ENCODE peak calls at places on chromosomes 7 and 10, in eight cellular contexts. One of them, this sample, is unnamed.

GRCh38 chr7:1593091-1593866 is 23.4 kb upstream of the PSMG3 start:
- DNase-seq in A549: peak
- DNase-seq in glutamatergic neuron: no peak
- DNase-seq in ovary: no peak
- DNase-seq in upper lobe of right lung: no peak
- DNase-seq in mesothelial cell of epicardium: no peak
- DNase-seq in endothelial cell: peak
- DNase-seq in mucosa of descending colon: no peak
- DNase-seq in this sample: no peak

GRCh38 chr7:34219153-34219552 is 313.8 kb downstream of the BMPER start:
- DNase-seq in A549: no peak
- DNase-seq in glutamatergic neuron: no peak
- DNase-seq in ovary: no peak
- DNase-seq in upper lobe of right lung: no peak
- DNase-seq in mesothelial cell of epicardium: no peak
- DNase-seq in endothelial cell: no peak
- DNase-seq in mucosa of descending colon: no peak
- DNase-seq in this sample: no peak

GRCh38 chr7:81161459-81162075 is 242.7 kb upstream of the SEMA3C start:
- DNase-seq in A549: peak
- DNase-seq in glutamatergic neuron: no peak
- DNase-seq in ovary: no peak
- DNase-seq in upper lobe of right lung: no peak
- DNase-seq in mesothelial cell of epicardium: no peak
- DNase-seq in endothelial cell: no peak
- DNase-seq in mucosa of descending colon: no peak
- DNase-seq in this sample: no peak

GRCh38 chr7:131174855-131175254 is 152.8 kb upstream of the MKLN1 start:
- DNase-seq in A549: no peak
- DNase-seq in glutamatergic neuron: no peak
- DNase-seq in ovary: no peak
- DNase-seq in upper lobe of right lung: no peak
- DNase-seq in mesothelial cell of epicardium: no peak
- DNase-seq in endothelial cell: no peak
- DNase-seq in mucosa of descending colon: no peak
- DNase-seq in this sample: no peak

GRCh38 chr7:65976659-65977196 is 5.3 kb downstream of the GUSB start:
- DNase-seq in A549: no peak
- DNase-seq in glutamatergic neuron: no peak
- DNase-seq in ovary: no peak
- DNase-seq in upper lobe of right lung: peak
- DNase-seq in mesothelial cell of epicardium: no peak
- DNase-seq in endothelial cell: no peak
- DNase-seq in mucosa of descending colon: no peak
- DNase-seq in this sample: no peak

GRCh38 chr7:7208524-7208923 is 26.2 kb downstream of the C1GALT1 start:
- DNase-seq in A549: no peak
- DNase-seq in glutamatergic neuron: no peak
- DNase-seq in ovary: no peak
- DNase-seq in upper lobe of right lung: no peak
- DNase-seq in mesothelial cell of epicardium: no peak
- DNase-seq in endothelial cell: no peak
- DNase-seq in mucosa of descending colon: no peak
- DNase-seq in this sample: no peak

GRCh38 chr10:34343764-34344163 is 471.3 kb downstream of the PARD3 start:
- DNase-seq in A549: no peak
- DNase-seq in glutamatergic neuron: no peak
- DNase-seq in ovary: no peak
- DNase-seq in upper lobe of right lung: no peak
- DNase-seq in mesothelial cell of epicardium: no peak
- DNase-seq in endothelial cell: no peak
- DNase-seq in mucosa of descending colon: no peak
- DNase-seq in this sample: no peak

GRCh38 chr10:73643362-73643761 is 2.1 kb upstream of the MYOZ1 start:
- DNase-seq in A549: no peak
- DNase-seq in glutamatergic neuron: no peak
- DNase-seq in ovary: no peak
- DNase-seq in upper lobe of right lung: no peak
- DNase-seq in mesothelial cell of epicardium: no peak
- DNase-seq in endothelial cell: no peak
- DNase-seq in mucosa of descending colon: no peak
- DNase-seq in this sample: no peak

DNA sequence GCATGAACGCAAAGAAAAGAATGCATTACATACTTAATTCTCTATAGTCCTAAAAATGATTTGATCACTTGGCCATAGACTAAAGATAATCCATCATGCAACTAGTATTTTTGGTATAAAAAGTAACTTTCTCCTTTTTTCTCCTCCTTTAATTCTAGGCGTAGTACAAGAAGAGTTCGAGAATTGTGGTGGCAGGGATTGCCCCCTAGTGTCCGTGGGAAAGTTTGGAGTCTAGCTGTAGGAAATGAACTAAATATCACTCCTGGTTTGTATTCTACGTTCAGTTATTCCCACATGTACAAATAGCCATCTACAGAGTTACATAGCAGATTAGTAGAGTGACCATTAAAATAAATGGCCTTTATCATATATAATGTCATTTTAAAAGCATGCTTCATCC is 45.5 kb upstream of the HELLS start:
- DNase-seq in A549: peak
- DNase-seq in glutamatergic neuron: no peak
- DNase-seq in ovary: no peak
- DNase-seq in upper lobe of right lung: no peak
- DNase-seq in mesothelial cell of epicardium: no peak
- DNase-seq in endothelial cell: no peak
- DNase-seq in mucosa of descending colon: no peak
- DNase-seq in this sample: no peak
- TF ChIP-seq CTCF in A549: peak
- TF ChIP-seq CTCF in glutamatergic neuron: peak
- TF ChIP-seq CTCF in ovary: no peak
- TF ChIP-seq CTCF in upper lobe of right lung: peak
- TF ChIP-seq CTCF in mesothelial cell of epicardium: no peak
- TF ChIP-seq CTCF in endothelial cell: peak
- TF ChIP-seq CTCF in mucosa of descending colon: no peak
- TF ChIP-seq CTCF in this sample: no peak

GRCh38 chr7:91082854-91083495 is 181.3 kb upstream of the FZD1 start:
- DNase-seq in A549: peak
- DNase-seq in glutamatergic neuron: no peak
- DNase-seq in ovary: no peak
- DNase-seq in upper lobe of right lung: no peak
- DNase-seq in mesothelial cell of epicardium: no peak
- DNase-seq in endothelial cell: no peak
- DNase-seq in mucosa of descending colon: no peak
- DNase-seq in this sample: peak
- TF ChIP-seq CTCF in A549: peak
- TF ChIP-seq CTCF in glutamatergic neuron: peak
- TF ChIP-seq CTCF in ovary: no peak
- TF ChIP-seq CTCF in upper lobe of right lung: peak
- TF ChIP-seq CTCF in mesothelial cell of epicardium: peak
- TF ChIP-seq CTCF in endothelial cell: peak
- TF ChIP-seq CTCF in mucosa of descending colon: no peak
- TF ChIP-seq CTCF in this sample: peak

DNA sequence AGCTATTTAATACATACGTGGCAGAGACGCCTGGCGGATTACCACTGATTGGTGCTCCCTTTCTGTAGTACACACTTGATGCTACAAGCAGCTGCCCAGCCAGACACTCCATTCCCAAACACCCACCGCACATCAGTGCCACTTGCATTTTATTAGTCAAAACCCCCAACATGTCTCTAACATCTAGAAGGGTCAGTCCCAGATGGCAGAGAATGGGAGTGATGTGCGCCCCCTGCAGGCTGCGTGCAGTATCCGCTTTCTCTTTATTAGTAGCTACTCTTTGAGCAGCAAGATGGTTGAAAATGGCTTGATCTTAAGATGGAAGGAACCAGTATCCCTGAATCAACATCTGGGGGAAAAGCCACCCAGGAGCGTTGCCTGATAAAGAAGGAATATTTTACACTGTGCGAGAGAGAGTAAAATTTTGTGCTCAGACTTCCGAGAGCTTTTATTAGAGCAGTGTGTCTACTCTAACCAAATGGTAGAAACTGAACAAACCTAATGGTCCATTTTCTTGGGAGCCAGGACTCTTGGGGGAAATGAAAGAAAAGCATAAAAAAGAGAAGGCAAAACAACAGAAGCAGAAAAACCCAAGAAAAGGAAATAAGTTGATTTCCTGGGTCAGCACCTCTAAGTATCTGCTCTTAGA is 78.3 kb downstream of the ST8SIA6 start:
- DNase-seq in A549: peak
- DNase-seq in glutamatergic neuron: peak
- DNase-seq in ovary: no peak
- DNase-seq in upper lobe of right lung: no peak
- DNase-seq in mesothelial cell of epicardium: no peak
- DNase-seq in endothelial cell: peak
- DNase-seq in mucosa of descending colon: no peak
- DNase-seq in this sample: no peak
- TF ChIP-seq CTCF in A549: peak
- TF ChIP-seq CTCF in glutamatergic neuron: peak
- TF ChIP-seq CTCF in ovary: no peak
- TF ChIP-seq CTCF in upper lobe of right lung: peak
- TF ChIP-seq CTCF in mesothelial cell of epicardium: peak
- TF ChIP-seq CTCF in endothelial cell: peak
- TF ChIP-seq CTCF in mucosa of descending colon: no peak
- TF ChIP-seq CTCF in this sample: peak

GRCh38 chr10:46273506-46274477 is 13.0 kb upstream of the ANTXRL start:
- DNase-seq in A549: peak
- DNase-seq in glutamatergic neuron: no peak
- DNase-seq in ovary: peak
- DNase-seq in upper lobe of right lung: no peak
- DNase-seq in mesothelial cell of epicardium: no peak
- DNase-seq in endothelial cell: peak
- DNase-seq in mucosa of descending colon: peak
- DNase-seq in this sample: no peak
- TF ChIP-seq CTCF in A549: no peak
- TF ChIP-seq CTCF in glutamatergic neuron: no peak
- TF ChIP-seq CTCF in ovary: no peak
- TF ChIP-seq CTCF in upper lobe of right lung: no peak
- TF ChIP-seq CTCF in mesothelial cell of epicardium: no peak
- TF ChIP-seq CTCF in endothelial cell: no peak
- TF ChIP-seq CTCF in mucosa of descending colon: no peak
- TF ChIP-seq CTCF in this sample: no peak

DNA sequence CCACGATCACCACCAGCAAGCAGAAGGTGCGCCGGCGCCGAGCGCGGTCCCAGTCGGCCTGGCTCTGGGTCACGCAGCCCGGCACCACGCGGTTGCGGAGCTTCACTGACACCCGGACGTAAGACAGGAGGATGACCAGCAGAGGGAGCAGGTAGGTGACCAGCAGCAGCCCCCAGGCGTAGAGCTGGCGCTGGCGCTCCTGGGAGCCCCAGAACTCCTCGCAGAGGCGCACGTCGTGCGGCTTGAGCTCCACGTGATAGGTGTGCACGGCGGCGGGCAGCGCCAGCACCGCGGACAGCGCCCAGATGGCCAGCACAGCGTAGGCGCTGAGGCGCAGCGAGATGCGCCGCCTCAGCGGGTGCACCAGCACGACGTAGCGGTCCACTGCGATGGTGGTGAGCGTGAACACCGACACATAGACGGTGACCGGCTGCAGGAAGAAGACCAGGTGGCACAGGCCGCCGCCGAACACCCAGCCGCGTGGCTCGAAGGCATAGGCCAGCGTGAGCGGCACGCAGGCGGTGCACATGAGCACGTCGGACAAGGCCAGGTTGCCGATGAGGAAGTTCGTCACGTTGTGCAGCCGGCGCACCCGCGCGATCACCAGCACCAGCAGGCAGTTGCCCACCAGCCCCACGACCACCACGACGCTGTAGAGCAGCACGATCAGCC is 920 bp downstream of the PRLHR start:
- DNase-seq in A549: peak
- DNase-seq in glutamatergic neuron: peak
- DNase-seq in ovary: peak
- DNase-seq in upper lobe of right lung: no peak
- DNase-seq in mesothelial cell of epicardium: peak
- DNase-seq in endothelial cell: peak
- DNase-seq in mucosa of descending colon: peak
- DNase-seq in this sample: peak
- TF ChIP-seq CTCF in A549: no peak
- TF ChIP-seq CTCF in glutamatergic neuron: peak
- TF ChIP-seq CTCF in ovary: no peak
- TF ChIP-seq CTCF in upper lobe of right lung: peak
- TF ChIP-seq CTCF in mesothelial cell of epicardium: peak
- TF ChIP-seq CTCF in endothelial cell: peak
- TF ChIP-seq CTCF in mucosa of descending colon: no peak
- TF ChIP-seq CTCF in this sample: peak

DNA sequence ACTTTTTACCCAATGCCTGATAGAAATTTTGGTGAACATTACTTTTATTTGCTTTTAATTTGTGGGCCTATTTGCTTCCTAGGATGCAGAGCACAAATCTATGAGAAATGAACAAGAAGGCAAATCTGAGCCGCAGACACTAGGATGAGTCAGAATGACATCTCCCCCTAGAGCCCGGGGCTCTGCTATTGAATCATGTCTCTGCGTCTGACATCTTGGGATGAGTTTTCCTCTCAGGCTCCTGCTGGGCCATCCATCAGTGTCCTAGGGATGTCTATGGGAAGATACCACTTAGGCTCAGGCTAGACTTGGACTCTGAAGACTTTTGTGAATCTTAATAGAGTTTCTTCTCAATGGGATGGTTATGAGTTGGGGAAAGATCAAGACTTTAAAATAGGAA is 157.3 kb upstream of the MTPN start:
- DNase-seq in A549: peak
- DNase-seq in glutamatergic neuron: no peak
- DNase-seq in ovary: no peak
- DNase-seq in upper lobe of right lung: no peak
- DNase-seq in mesothelial cell of epicardium: no peak
- DNase-seq in endothelial cell: no peak
- DNase-seq in mucosa of descending colon: no peak
- DNase-seq in this sample: no peak
- TF ChIP-seq CTCF in A549: no peak
- TF ChIP-seq CTCF in glutamatergic neuron: no peak
- TF ChIP-seq CTCF in ovary: no peak
- TF ChIP-seq CTCF in upper lobe of right lung: no peak
- TF ChIP-seq CTCF in mesothelial cell of epicardium: no peak
- TF ChIP-seq CTCF in endothelial cell: no peak
- TF ChIP-seq CTCF in mucosa of descending colon: no peak
- TF ChIP-seq CTCF in this sample: no peak

GRCh38 chr7:140061607-140061930 is 1.2 kb downstream of the PARP12 start:
- DNase-seq in A549: no peak
- DNase-seq in glutamatergic neuron: no peak
- DNase-seq in ovary: no peak
- DNase-seq in upper lobe of right lung: no peak
- DNase-seq in mesothelial cell of epicardium: no peak
- DNase-seq in endothelial cell: no peak
- DNase-seq in mucosa of descending colon: no peak
- DNase-seq in this sample: no peak
- TF ChIP-seq CTCF in A549: no peak
- TF ChIP-seq CTCF in glutamatergic neuron: no peak
- TF ChIP-seq CTCF in ovary: no peak
- TF ChIP-seq CTCF in upper lobe of right lung: no peak
- TF ChIP-seq CTCF in mesothelial cell of epicardium: no peak
- TF ChIP-seq CTCF in endothelial cell: no peak
- TF ChIP-seq CTCF in mucosa of descending colon: no peak
- TF ChIP-seq CTCF in this sample: no peak

This sample was measured in GM10248.